ENCODE peak calls at places on chromosome 12, in nine cellular contexts. D is lower leg skin, C is body of pancreas, O is cardiac fibroblast, V is HFFc6, R is OCI-LY7, I is WTC11, E is GM12865, F is fibroblast of lung. Z is an unnamed sample.

GRCh38 chr12:54988402-54989054 is 4.0 kb upstream of the TESPA1 start:
- DNase-seq in D (peak), C (peak), O (peak), V (peak), R (peak), I (no peak), E (peak), F (peak), Z (peak)

GRCh38 chr12:39372929-39373328 is 70.0 kb downstream of the KIF21A start:
- DNase-seq in D (no peak), C (no peak), O (no peak), V (no peak), R (no peak), I (no peak), E (peak), F (no peak), Z (no peak)

GRCh38 chr12:121227294-121227693 is 17.4 kb downstream of the P2RX4 start:
- DNase-seq in D (no peak), C (peak), O (no peak), V (no peak), R (peak), I (no peak), E (peak), F (no peak), Z (no peak)

GRCh38 chr12:9258676-9259075 is 50.5 kb upstream of the PZP start:
- DNase-seq in D (no peak), C (no peak), O (no peak), V (no peak), R (no peak), I (no peak), E (no peak), F (no peak), Z (no peak)

GRCh38 chr12:113172185-113172584 is 13.1 kb downstream of the DDX54 start:
- DNase-seq in D (no peak), C (no peak), O (no peak), V (no peak), R (no peak), I (no peak), E (no peak), F (no peak), Z (no peak)

GRCh38 chr12:124512667-124513296 is 54.6 kb downstream of the NCOR2 start:
- DNase-seq in D (peak), C (peak), O (peak), V (peak), R (no peak), I (peak), E (no peak), F (peak), Z (peak)

GRCh38 chr12:10212623-10213131 is at the start of gene GABARAPL1:
- DNase-seq in D (peak), C (peak), O (peak), V (peak), R (peak), I (peak), E (peak), F (peak), Z (peak)

GRCh38 chr12:62933220-62933870 is 1.6 kb downstream of the PPM1H start:
- DNase-seq in D (no peak), C (peak), O (no peak), V (no peak), R (no peak), I (peak), E (no peak), F (no peak), Z (no peak)

GRCh38 chr12:94150483-94151225 is 2.3 kb downstream of the PLXNC1 start:
- DNase-seq in D (no peak), C (peak), O (no peak), V (no peak), R (no peak), I (peak), E (peak), F (no peak), Z (no peak)

GRCh38 chr12:72346331-72346944 is 74.3 kb downstream of the TRHDE start:
- DNase-seq in D (peak), C (peak), O (peak), V (peak), R (peak), I (peak), E (peak), F (peak), Z (no peak)

GRCh38 chr12:132406498-132407461 is 77.4 kb upstream of the GALNT9 start:
- DNase-seq in D (no peak), C (no peak), O (no peak), V (no peak), R (no peak), I (no peak), E (no peak), F (no peak), Z (no peak)

GRCh38 chr12:111268738-111269572 is 99.9 kb downstream of the PHETA1 start:
- DNase-seq in D (no peak), C (no peak), O (no peak), V (no peak), R (peak), I (peak), E (peak), F (no peak), Z (no peak)

GRCh38 chr12:71725011-71725410 is 29.7 kb upstream of the RAB21 start:
- DNase-seq in D (no peak), C (no peak), O (peak), V (no peak), R (no peak), I (no peak), E (no peak), F (no peak), Z (no peak)

GRCh38 chr12:124520258-124520657 is 47.2 kb downstream of the NCOR2 start:
- DNase-seq in D (no peak), C (peak), O (peak), V (no peak), R (no peak), I (no peak), E (no peak), F (peak), Z (no peak)

GRCh38 chr12:3743803-3744202 is 9.1 kb downstream of the CRACR2A start:
- DNase-seq in D (no peak), C (no peak), O (peak), V (no peak), R (no peak), I (no peak), E (peak), F (peak), Z (no peak)

GRCh38 chr12:41589878-41590277 is 401.8 kb downstream of the PDZRN4 start:
- DNase-seq in D (no peak), C (no peak), O (no peak), V (no peak), R (no peak), I (no peak), E (no peak), F (no peak), Z (no peak)

DNA sequence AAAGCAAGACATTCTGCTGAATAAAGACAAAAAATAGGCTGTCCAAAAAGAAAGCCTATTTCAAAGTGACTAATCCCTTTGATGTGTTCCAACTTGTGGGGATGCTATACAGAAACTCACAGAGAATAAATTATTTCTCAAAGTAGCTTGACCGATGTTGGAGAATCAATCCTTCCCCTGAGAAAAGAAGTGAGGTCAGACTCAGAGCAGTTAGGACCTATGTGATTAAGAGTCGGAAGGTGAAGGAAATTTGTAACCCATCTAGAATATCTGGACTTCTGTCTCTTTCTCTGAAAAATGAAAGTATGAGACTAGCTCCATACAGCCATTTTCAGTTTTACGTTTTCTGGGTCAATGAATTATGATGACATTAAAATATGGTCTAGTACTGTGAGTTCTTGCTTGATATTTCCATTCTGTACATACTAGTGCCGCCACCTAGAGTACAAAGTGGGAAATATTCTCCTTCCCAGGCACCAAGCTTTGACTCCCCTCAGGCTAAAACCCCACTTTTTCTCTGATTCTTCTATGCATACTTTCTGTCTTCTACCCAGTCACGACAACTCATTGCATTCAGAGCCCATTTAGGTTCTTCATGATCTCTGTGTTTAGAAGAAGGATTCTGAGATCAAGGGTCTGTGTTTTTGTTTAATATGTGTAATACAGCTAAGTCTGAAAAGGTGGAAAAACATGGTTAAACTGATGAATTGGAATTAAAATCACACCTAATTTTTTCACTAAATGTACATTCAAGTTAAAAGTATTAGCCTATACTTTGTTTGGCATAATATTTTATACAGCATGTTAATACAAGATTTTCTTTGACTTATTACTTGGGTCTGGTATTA is 6.9 kb upstream of the NTS start:
- DNase-seq in D (no peak), C (peak), O (peak), V (peak), R (peak), I (no peak), E (peak), F (peak), Z (no peak)
- TF ChIP-seq CTCF in D (peak), C (peak), O (peak), V (peak), R (peak), I (peak), E (peak), F (peak), Z (no peak)

GRCh38 chr12:2355604-2356003 is 302.8 kb downstream of the CACNA1C start:
- DNase-seq in D (no peak), C (no peak), O (no peak), V (no peak), R (peak), I (no peak), E (peak), F (no peak), Z (no peak)

GRCh38 chr12:2355198-2355597 is 302.4 kb downstream of the CACNA1C start:
- DNase-seq in D (no peak), C (no peak), O (no peak), V (no peak), R (no peak), I (no peak), E (no peak), F (no peak), Z (no peak)

GRCh38 chr12:2353281-2353680 is 300.5 kb downstream of the CACNA1C start:
- DNase-seq in D (no peak), C (no peak), O (no peak), V (no peak), R (no peak), I (no peak), E (no peak), F (no peak), Z (no peak)

GRCh38 chr12:2353691-2354090 is 300.9 kb downstream of the CACNA1C start:
- DNase-seq in D (no peak), C (no peak), O (no peak), V (no peak), R (no peak), I (no peak), E (no peak), F (no peak), Z (no peak)

DNA sequence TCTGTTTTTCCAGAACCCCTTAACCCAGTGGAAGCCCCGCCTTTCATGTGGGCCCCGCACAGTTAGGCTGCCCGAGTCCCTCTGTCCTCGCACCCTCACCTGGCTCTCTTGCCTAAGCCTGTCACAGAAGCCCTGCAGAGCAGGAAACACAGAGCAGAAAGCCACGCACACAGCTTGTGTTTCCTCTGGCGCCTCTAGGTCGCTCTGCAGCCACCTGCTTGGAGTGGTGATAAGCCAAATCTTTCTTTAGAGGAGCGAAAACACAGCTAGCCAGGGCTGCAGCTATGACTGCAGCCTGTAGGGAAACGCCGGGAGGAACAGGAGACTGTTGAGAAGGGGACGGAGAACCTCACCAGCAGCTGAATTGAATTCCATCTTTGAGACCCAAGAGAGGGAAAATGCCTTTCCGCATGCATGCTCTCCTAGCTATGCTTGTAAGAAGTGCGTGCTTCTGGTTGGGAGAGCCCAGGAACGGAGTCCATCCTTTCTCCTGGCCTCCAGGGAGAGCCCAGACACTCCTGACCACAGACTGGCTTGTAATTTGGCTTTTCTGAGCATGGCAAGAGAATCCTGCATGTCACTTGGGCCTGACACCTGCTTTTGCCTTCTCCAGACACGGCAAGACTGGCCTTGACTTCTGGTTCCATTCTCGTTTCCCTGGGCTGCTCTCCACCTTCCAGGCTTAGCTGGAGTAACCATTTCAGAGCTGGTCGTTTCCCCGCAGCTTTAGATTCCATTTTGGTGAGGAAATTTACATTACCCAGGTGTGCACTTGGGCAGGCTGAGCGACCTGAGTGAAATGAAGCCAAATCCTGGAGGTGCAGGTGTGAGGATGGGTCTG is 301.6 kb downstream of the CACNA1C start:
- DNase-seq in D (no peak), C (no peak), O (no peak), V (no peak), R (peak), I (no peak), E (peak), F (peak), Z (no peak)
- TF ChIP-seq CTCF in D (no peak), C (no peak), O (no peak), V (no peak), R (no peak), I (no peak), E (no peak), F (no peak), Z (no peak)

GRCh38 chr12:47545938-47546609 is 159.8 kb downstream of the RPAP3 start:
- DNase-seq in D (no peak), C (no peak), O (peak), V (no peak), R (no peak), I (no peak), E (no peak), F (no peak), Z (no peak)

GRCh38 chr12:47551426-47551851 is 154.4 kb downstream of the RPAP3 start:
- DNase-seq in D (no peak), C (no peak), O (peak), V (peak), R (no peak), I (no peak), E (no peak), F (peak), Z (no peak)

GRCh38 chr12:47549258-47549657 is 156.6 kb downstream of the RPAP3 start:
- DNase-seq in D (no peak), C (no peak), O (no peak), V (no peak), R (no peak), I (no peak), E (peak), F (peak), Z (no peak)

DNA sequence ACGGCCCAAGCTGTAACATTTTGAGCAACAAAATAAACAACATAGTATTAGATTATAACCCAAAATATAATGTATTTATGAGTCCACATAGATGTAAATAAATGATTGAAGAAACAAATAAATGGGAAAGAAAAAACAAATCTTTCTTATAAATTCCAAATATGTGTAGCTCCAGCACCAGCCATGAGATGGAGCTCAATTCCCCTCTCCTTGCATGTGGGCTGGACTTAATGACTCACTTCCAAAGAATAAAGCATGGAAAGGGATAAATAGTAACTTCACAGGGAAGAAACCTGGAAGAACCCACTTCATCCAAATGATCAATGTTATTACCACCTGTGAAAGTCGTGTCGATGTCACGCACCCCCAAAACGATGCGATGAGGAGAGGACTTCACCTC is 158.8 kb downstream of the RPAP3 start:
- DNase-seq in D (no peak), C (no peak), O (peak), V (peak), R (no peak), I (no peak), E (no peak), F (peak), Z (no peak)
- TF ChIP-seq CTCF in D (no peak), C (no peak), O (peak), V (peak), R (no peak), I (no peak), E (no peak), F (peak), Z (no peak)

GRCh38 chr12:6361834-6362233 is 13.5 kb downstream of the SCNN1A start:
- DNase-seq in D (peak), C (no peak), O (peak), V (no peak), R (no peak), I (no peak), E (no peak), F (peak), Z (no peak)

GRCh38 chr12:6364037-6364360 is 11.4 kb downstream of the SCNN1A start:
- DNase-seq in D (peak), C (no peak), O (no peak), V (no peak), R (no peak), I (no peak), E (no peak), F (no peak), Z (no peak)

GRCh38 chr12:6362383-6362782 is 13.0 kb downstream of the SCNN1A start:
- DNase-seq in D (no peak), C (no peak), O (no peak), V (no peak), R (no peak), I (no peak), E (no peak), F (no peak), Z (no peak)

GRCh38 chr12:6363010-6363329 is 12.4 kb downstream of the SCNN1A start:
- DNase-seq in D (no peak), C (no peak), O (no peak), V (no peak), R (no peak), I (no peak), E (no peak), F (no peak), Z (no peak)

GRCh38 chr12:6363330-6364036 is 11.9 kb downstream of the SCNN1A start:
- DNase-seq in D (peak), C (peak), O (peak), V (no peak), R (peak), I (peak), E (peak), F (peak), Z (no peak)
- TF ChIP-seq CTCF in D (no peak), C (peak), O (no peak), V (no peak), R (no peak), I (no peak), E (no peak), F (no peak), Z (no peak)

GRCh38 chr12:70719672-70720420 is 82.6 kb upstream of the PTPRB start:
- DNase-seq in D (no peak), C (peak), O (peak), V (peak), R (peak), I (peak), E (peak), F (peak), Z (no peak)

GRCh38 chr12:70722584-70723343 is 85.5 kb upstream of the PTPRB start:
- DNase-seq in D (no peak), C (no peak), O (peak), V (no peak), R (no peak), I (no peak), E (peak), F (peak), Z (no peak)

GRCh38 chr12:70721958-70722357 is 84.7 kb upstream of the PTPRB start:
- DNase-seq in D (no peak), C (no peak), O (no peak), V (no peak), R (no peak), I (no peak), E (no peak), F (no peak), Z (no peak)

GRCh38 chr12:70721216-70721615 is 84.0 kb upstream of the PTPRB start:
- DNase-seq in D (no peak), C (no peak), O (no peak), V (no peak), R (no peak), I (no peak), E (no peak), F (no peak), Z (no peak)

DNA sequence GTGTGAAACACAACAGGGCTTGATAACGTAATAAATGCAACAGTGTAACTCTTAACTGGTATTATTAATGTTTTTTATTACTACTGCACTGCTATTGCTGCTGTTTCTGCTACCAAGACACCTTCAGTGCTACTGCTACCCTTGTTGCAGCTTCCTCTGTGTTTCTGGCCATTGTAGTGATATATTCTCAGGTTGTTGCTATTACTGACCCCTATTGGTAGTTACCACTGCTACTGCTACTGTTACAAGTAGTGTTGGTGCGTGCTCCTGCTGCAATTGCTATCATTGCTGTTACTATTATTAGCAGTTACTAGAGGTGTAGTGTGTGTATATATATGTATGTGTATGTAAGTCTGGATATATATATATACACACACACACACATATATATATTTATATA is 87.2 kb upstream of the PTPRB start:
- DNase-seq in D (no peak), C (no peak), O (peak), V (peak), R (peak), I (no peak), E (peak), F (peak), Z (no peak)
- TF ChIP-seq CTCF in D (no peak), C (no peak), O (peak), V (peak), R (peak), I (no peak), E (no peak), F (peak), Z (no peak)

GRCh38 chr12:20367731-20368652 is at the start of gene PDE3A:
- DNase-seq in D (peak), C (peak), O (peak), V (peak), R (no peak), I (peak), E (no peak), F (peak), Z (no peak)
- TF ChIP-seq CTCF in D (no peak), C (peak), O (peak), V (peak), R (no peak), I (no peak), E (no peak), F (peak), Z (no peak)

GRCh38 chr12:1799882-1800645 is 20.3 kb upstream of the LRTM2 start:
- DNase-seq in D (no peak), C (no peak), O (no peak), V (no peak), R (no peak), I (no peak), E (no peak), F (no peak), Z (peak)

GRCh38 chr12:1801285-1801975 is 18.9 kb upstream of the LRTM2 start:
- DNase-seq in D (no peak), C (no peak), O (no peak), V (no peak), R (no peak), I (no peak), E (no peak), F (peak), Z (peak)

GRCh38 chr12:1799068-1799881 is 21.1 kb upstream of the LRTM2 start:
- DNase-seq in D (no peak), C (no peak), O (no peak), V (no peak), R (no peak), I (no peak), E (no peak), F (no peak), Z (peak)

GRCh38 chr12:1798734-1799067 is 21.7 kb upstream of the LRTM2 start:
- DNase-seq in D (no peak), C (no peak), O (no peak), V (no peak), R (no peak), I (no peak), E (no peak), F (no peak), Z (peak)

GRCh38 chr12:1800646-1801284 is 19.6 kb upstream of the LRTM2 start:
- DNase-seq in D (no peak), C (no peak), O (peak), V (peak), R (peak), I (peak), E (peak), F (no peak), Z (peak)
- TF ChIP-seq CTCF in D (no peak), C (no peak), O (peak), V (peak), R (peak), I (no peak), E (peak), F (peak), Z (no peak)